ENCODE peak calls at places on chromosomes 11 and 22, in seven cellular contexts. One of them, this sample, is unnamed.

GRCh38 chr22:30809086-30809485 is 114.4 kb downstream of the OSBP2 start:
- DNase-seq in EL: peak; percentile 42
- DNase-seq in activated gamma-delta T cell: no peak
- DNase-seq in nucleus accumbens: no peak
- DNase-seq in right cardiac atrium: no peak
- DNase-seq in psoas muscle: no peak
- DNase-seq in HEK293T: no peak
- DNase-seq in this sample: no peak

GRCh38 chr11:3156282-3156660 is 8.8 kb downstream of the OSBPL5 start:
- DNase-seq in HEK293T: no peak
- DNase-seq in EL: peak; percentile 22
- DNase-seq in nucleus accumbens: no peak
- DNase-seq in psoas muscle: peak; percentile 44
- DNase-seq in activated gamma-delta T cell: no peak
- DNase-seq in right cardiac atrium: peak; percentile 33
- DNase-seq in this sample: no peak

GRCh38 chr22:17570851-17571631 is 7.7 kb downstream of the SLC25A18 start:
- DNase-seq in EL: peak; percentile 88
- DNase-seq in nucleus accumbens: no peak
- DNase-seq in activated gamma-delta T cell: no peak
- DNase-seq in right cardiac atrium: peak; percentile 90
- DNase-seq in HEK293T: no peak
- DNase-seq in psoas muscle: peak; percentile 95
- DNase-seq in this sample: no peak

GRCh38 chr11:109851780-109852390 is 241.3 kb upstream of the ZC3H12C start:
- DNase-seq in nucleus accumbens: no peak
- DNase-seq in HEK293T: no peak
- DNase-seq in psoas muscle: no peak
- DNase-seq in activated gamma-delta T cell: no peak
- DNase-seq in EL: no peak
- DNase-seq in right cardiac atrium: no peak
- DNase-seq in this sample: no peak

GRCh38 chr22:45709866-45710265 is 38.2 kb downstream of the ATXN10 start:
- DNase-seq in nucleus accumbens: no peak
- DNase-seq in right cardiac atrium: no peak
- DNase-seq in HEK293T: no peak
- DNase-seq in psoas muscle: no peak
- DNase-seq in activated gamma-delta T cell: no peak
- DNase-seq in EL: peak; percentile 84
- DNase-seq in this sample: no peak

GRCh38 chr11:14381968-14382367 is 23.0 kb upstream of the RRAS2 start:
- DNase-seq in psoas muscle: no peak
- DNase-seq in HEK293T: no peak
- DNase-seq in nucleus accumbens: no peak
- DNase-seq in right cardiac atrium: no peak
- DNase-seq in EL: peak; percentile 25
- DNase-seq in activated gamma-delta T cell: no peak
- DNase-seq in this sample: no peak

GRCh38 chr11:121800704-121801516 is 315.1 kb downstream of the BLID start:
- DNase-seq in nucleus accumbens: no peak
- DNase-seq in psoas muscle: no peak
- DNase-seq in activated gamma-delta T cell: no peak
- DNase-seq in HEK293T: no peak
- DNase-seq in right cardiac atrium: peak; percentile 46
- DNase-seq in EL: no peak
- DNase-seq in this sample: no peak

GRCh38 chr11:18698341-18699268 is at the start of gene TMEM86A:
- DNase-seq in HEK293T: peak; percentile 96
- DNase-seq in EL: peak; percentile 84
- DNase-seq in right cardiac atrium: peak; percentile 98
- DNase-seq in activated gamma-delta T cell: peak; percentile 90
- DNase-seq in psoas muscle: peak; percentile 96
- DNase-seq in nucleus accumbens: peak; percentile 66
- DNase-seq in this sample: peak; percentile 13

GRCh38 chr22:38566726-38567504 is 3.1 kb downstream of the DMC1 start:
- DNase-seq in EL: no peak
- DNase-seq in HEK293T: no peak
- DNase-seq in psoas muscle: no peak
- DNase-seq in activated gamma-delta T cell: no peak
- DNase-seq in nucleus accumbens: no peak
- DNase-seq in right cardiac atrium: no peak
- DNase-seq in this sample: no peak

GRCh38 chr22:26606611-26607010 is 11.2 kb downstream of the CRYBB1 start:
- DNase-seq in HEK293T: no peak
- DNase-seq in EL: peak; percentile 58
- DNase-seq in right cardiac atrium: no peak
- DNase-seq in nucleus accumbens: no peak
- DNase-seq in activated gamma-delta T cell: no peak
- DNase-seq in psoas muscle: no peak
- DNase-seq in this sample: no peak

GRCh38 chr11:59053387-59053786 is 32.7 kb upstream of the GLYATL1B start:
- DNase-seq in right cardiac atrium: peak; percentile 72
- DNase-seq in nucleus accumbens: peak; percentile 20
- DNase-seq in HEK293T: peak; percentile 7
- DNase-seq in psoas muscle: peak; percentile 72
- DNase-seq in EL: peak; percentile 57
- DNase-seq in activated gamma-delta T cell: no peak
- DNase-seq in this sample: no peak

GRCh38 chr11:69010964-69011623 is 2.0 kb downstream of the MRGPRF start:
- DNase-seq in HEK293T: no peak
- DNase-seq in activated gamma-delta T cell: no peak
- DNase-seq in right cardiac atrium: peak; percentile 94
- DNase-seq in nucleus accumbens: no peak
- DNase-seq in psoas muscle: peak; percentile 79
- DNase-seq in EL: peak; percentile 91
- DNase-seq in this sample: no peak

GRCh38 chr11:19025799-19026406 is 34.6 kb downstream of the MRGPRX2 start:
- DNase-seq in nucleus accumbens: no peak
- DNase-seq in HEK293T: no peak
- DNase-seq in psoas muscle: no peak
- DNase-seq in EL: peak; percentile 1
- DNase-seq in right cardiac atrium: no peak
- DNase-seq in activated gamma-delta T cell: no peak
- DNase-seq in this sample: no peak

GRCh38 chr11:73384871-73385692 is 8.9 kb downstream of the RELT start:
- DNase-seq in right cardiac atrium: peak; percentile 87
- DNase-seq in EL: peak; percentile 18
- DNase-seq in HEK293T: no peak
- DNase-seq in activated gamma-delta T cell: no peak
- DNase-seq in psoas muscle: peak; percentile 76
- DNase-seq in nucleus accumbens: no peak
- DNase-seq in this sample: no peak

GRCh38 chr11:3222941-3223905 is 4.6 kb upstream of the MRGPRG start:
- DNase-seq in right cardiac atrium: no peak
- DNase-seq in EL: no peak
- DNase-seq in psoas muscle: no peak
- DNase-seq in HEK293T: no peak
- DNase-seq in nucleus accumbens: no peak
- DNase-seq in activated gamma-delta T cell: no peak
- DNase-seq in this sample: no peak

GRCh38 chr22:19779685-19780268 is 19.2 kb downstream of the TBX1 start:
- DNase-seq in activated gamma-delta T cell: no peak
- DNase-seq in right cardiac atrium: no peak
- DNase-seq in psoas muscle: peak; percentile 57
- DNase-seq in HEK293T: no peak
- DNase-seq in EL: peak; percentile 18
- DNase-seq in nucleus accumbens: no peak
- DNase-seq in this sample: no peak

GRCh38 chr11:114291381-114291780 is 4.8 kb upstream of the NNMT start:
- DNase-seq in activated gamma-delta T cell: no peak
- DNase-seq in EL: peak; percentile 41
- DNase-seq in right cardiac atrium: no peak
- DNase-seq in nucleus accumbens: no peak
- DNase-seq in psoas muscle: no peak
- DNase-seq in HEK293T: no peak
- DNase-seq in this sample: no peak

GRCh38 chr22:39545310-39546063 is 12.9 kb upstream of the RPS19BP1 start:
- DNase-seq in nucleus accumbens: no peak
- DNase-seq in HEK293T: peak; percentile 79
- DNase-seq in right cardiac atrium: peak; percentile 77
- DNase-seq in EL: no peak
- DNase-seq in activated gamma-delta T cell: no peak
- DNase-seq in psoas muscle: peak; percentile 69
- DNase-seq in this sample: no peak

GRCh38 chr11:96781082-96781481 is 391.3 kb downstream of the JRKL start:
- DNase-seq in EL: no peak
- DNase-seq in HEK293T: no peak
- DNase-seq in psoas muscle: no peak
- DNase-seq in right cardiac atrium: no peak
- DNase-seq in nucleus accumbens: no peak
- DNase-seq in activated gamma-delta T cell: no peak
- DNase-seq in this sample: no peak

GRCh38 chr11:727281-727701 is 20.0 kb upstream of the TALDO1 start:
- DNase-seq in psoas muscle: no peak
- DNase-seq in right cardiac atrium: peak; percentile 47
- DNase-seq in EL: no peak
- DNase-seq in HEK293T: no peak
- DNase-seq in activated gamma-delta T cell: no peak
- DNase-seq in nucleus accumbens: no peak
- DNase-seq in this sample: no peak

GRCh38 chr11:129951201-129951882 is 51.3 kb downstream of the PRDM10 start:
- DNase-seq in EL: no peak
- DNase-seq in nucleus accumbens: no peak
- DNase-seq in HEK293T: no peak
- DNase-seq in psoas muscle: no peak
- DNase-seq in right cardiac atrium: no peak
- DNase-seq in activated gamma-delta T cell: no peak
- DNase-seq in this sample: no peak

GRCh38 chr11:2830030-2830812 is 55.4 kb downstream of the CDKN1C start:
- DNase-seq in EL: no peak
- DNase-seq in psoas muscle: peak; percentile 55
- DNase-seq in HEK293T: no peak
- DNase-seq in right cardiac atrium: peak; percentile 70
- DNase-seq in nucleus accumbens: no peak
- DNase-seq in activated gamma-delta T cell: no peak
- DNase-seq in this sample: no peak

GRCh38 chr11:74257934-74258553 is 53.4 kb downstream of the P4HA3 start:
- DNase-seq in HEK293T: no peak
- DNase-seq in activated gamma-delta T cell: no peak
- DNase-seq in nucleus accumbens: no peak
- DNase-seq in psoas muscle: no peak
- DNase-seq in EL: no peak
- DNase-seq in right cardiac atrium: peak; percentile 78
- DNase-seq in this sample: peak; percentile 77

GRCh38 chr11:96306600-96306932 is 36.4 kb downstream of the MAML2 start:
- DNase-seq in nucleus accumbens: no peak
- DNase-seq in activated gamma-delta T cell: no peak
- DNase-seq in psoas muscle: no peak
- DNase-seq in HEK293T: no peak
- DNase-seq in right cardiac atrium: no peak
- DNase-seq in EL: no peak
- DNase-seq in this sample: no peak

GRCh38 chr22:31106001-31106571 is 1.3 kb downstream of the SELENOM start:
- DNase-seq in right cardiac atrium: peak; percentile 55
- DNase-seq in psoas muscle: no peak
- DNase-seq in activated gamma-delta T cell: no peak
- DNase-seq in EL: peak; percentile 43
- DNase-seq in HEK293T: no peak
- DNase-seq in nucleus accumbens: no peak
- DNase-seq in this sample: no peak

GRCh38 chr11:10324474-10324873 is 19.6 kb downstream of the ADM start:
- DNase-seq in psoas muscle: no peak
- DNase-seq in EL: no peak
- DNase-seq in activated gamma-delta T cell: no peak
- DNase-seq in nucleus accumbens: no peak
- DNase-seq in HEK293T: no peak
- DNase-seq in right cardiac atrium: no peak
- DNase-seq in this sample: no peak

GRCh38 chr11:63933459-63933858 is 5.3 kb upstream of the NAA40 start:
- DNase-seq in HEK293T: no peak
- DNase-seq in activated gamma-delta T cell: no peak
- DNase-seq in right cardiac atrium: no peak
- DNase-seq in nucleus accumbens: no peak
- DNase-seq in EL: peak; percentile 33
- DNase-seq in psoas muscle: no peak
- DNase-seq in this sample: no peak

GRCh38 chr11:2557381-2557780 is 112.6 kb downstream of the KCNQ1 start:
- DNase-seq in nucleus accumbens: no peak
- DNase-seq in HEK293T: no peak
- DNase-seq in activated gamma-delta T cell: no peak
- DNase-seq in psoas muscle: no peak
- DNase-seq in EL: no peak
- DNase-seq in right cardiac atrium: no peak
- DNase-seq in this sample: no peak

GRCh38 chr11:123451183-123451907 is 21.3 kb downstream of the GRAMD1B start:
- DNase-seq in nucleus accumbens: no peak
- DNase-seq in activated gamma-delta T cell: no peak
- DNase-seq in psoas muscle: no peak
- DNase-seq in right cardiac atrium: no peak
- DNase-seq in HEK293T: no peak
- DNase-seq in EL: no peak
- DNase-seq in this sample: no peak

This sample was measured in SHP77 treated with DMSO at 0.1 percent for 48 hours.